ENCODE peak calls at places on chromosomes 5 and 9, in five cellular contexts. One of them, this sample, is unnamed.

GRCh38 chr9:134182554-134183219 is 18.3 kb upstream of the RNU6ATAC start:
- DNase-seq in mesenchymal stem cell: peak
- DNase-seq in neuronal stem cell: no peak
- DNase-seq in trophoblast cell: no peak
- DNase-seq in H1: no peak
- DNase-seq in this sample: no peak

GRCh38 chr5:1324719-1325190 is 20.1 kb downstream of the CLPTM1L start:
- DNase-seq in mesenchymal stem cell: no peak
- DNase-seq in trophoblast cell: no peak
- DNase-seq in neuronal stem cell: no peak
- DNase-seq in H1: no peak
- DNase-seq in this sample: peak

GRCh38 chr5:173549644-173550043 is 66.8 kb downstream of the BOD1 start:
- DNase-seq in H1: no peak
- DNase-seq in mesenchymal stem cell: no peak
- DNase-seq in trophoblast cell: no peak
- DNase-seq in neuronal stem cell: no peak
- DNase-seq in this sample: no peak

GRCh38 chr5:62083247-62083646 is 222.8 kb upstream of the KIF2A start:
- DNase-seq in trophoblast cell: no peak
- DNase-seq in neuronal stem cell: no peak
- DNase-seq in H1: no peak
- DNase-seq in mesenchymal stem cell: no peak
- DNase-seq in this sample: no peak

GRCh38 chr5:150946351-150946905 is 41.6 kb upstream of the ZNF300 start:
- DNase-seq in neuronal stem cell: no peak
- DNase-seq in H1: no peak
- DNase-seq in trophoblast cell: peak
- DNase-seq in mesenchymal stem cell: no peak
- DNase-seq in this sample: no peak

GRCh38 chr9:136867480-136867879 is 1.4 kb upstream of the EDF1 start:
- DNase-seq in H1: no peak
- DNase-seq in trophoblast cell: no peak
- DNase-seq in neuronal stem cell: no peak
- DNase-seq in mesenchymal stem cell: no peak
- DNase-seq in this sample: no peak

GRCh38 chr5:138775034-138775433 is 21.8 kb downstream of the CTNNA1 start:
- DNase-seq in trophoblast cell: peak
- DNase-seq in neuronal stem cell: no peak
- DNase-seq in mesenchymal stem cell: no peak
- DNase-seq in H1: no peak
- DNase-seq in this sample: no peak

GRCh38 chr9:90939367-90939766 is 137.7 kb downstream of the SYK start:
- DNase-seq in trophoblast cell: no peak
- DNase-seq in mesenchymal stem cell: no peak
- DNase-seq in H1: no peak
- DNase-seq in neuronal stem cell: no peak
- DNase-seq in this sample: no peak

GRCh38 chr5:39494099-39494498 is 69.3 kb upstream of the DAB2 start:
- DNase-seq in trophoblast cell: no peak
- DNase-seq in neuronal stem cell: no peak
- DNase-seq in H1: no peak
- DNase-seq in mesenchymal stem cell: no peak
- DNase-seq in this sample: no peak

GRCh38 chr5:65199988-65200668 is 281.6 kb downstream of the ADAMTS6 start:
- DNase-seq in neuronal stem cell: no peak
- DNase-seq in trophoblast cell: no peak
- DNase-seq in H1: no peak
- DNase-seq in mesenchymal stem cell: no peak
- DNase-seq in this sample: no peak

GRCh38 chr5:310516-310915 is 11.0 kb upstream of the AHRR start:
- DNase-seq in mesenchymal stem cell: no peak
- DNase-seq in neuronal stem cell: no peak
- DNase-seq in trophoblast cell: no peak
- DNase-seq in H1: no peak
- DNase-seq in this sample: no peak
- H3K14ac ChIP-seq in mesenchymal stem cell: no peak
- H3K14ac ChIP-seq in neuronal stem cell: no peak
- H3K14ac ChIP-seq in trophoblast cell: no peak
- H3K14ac ChIP-seq in H1: no peak
- H3K14ac ChIP-seq in this sample: no peak

DNA sequence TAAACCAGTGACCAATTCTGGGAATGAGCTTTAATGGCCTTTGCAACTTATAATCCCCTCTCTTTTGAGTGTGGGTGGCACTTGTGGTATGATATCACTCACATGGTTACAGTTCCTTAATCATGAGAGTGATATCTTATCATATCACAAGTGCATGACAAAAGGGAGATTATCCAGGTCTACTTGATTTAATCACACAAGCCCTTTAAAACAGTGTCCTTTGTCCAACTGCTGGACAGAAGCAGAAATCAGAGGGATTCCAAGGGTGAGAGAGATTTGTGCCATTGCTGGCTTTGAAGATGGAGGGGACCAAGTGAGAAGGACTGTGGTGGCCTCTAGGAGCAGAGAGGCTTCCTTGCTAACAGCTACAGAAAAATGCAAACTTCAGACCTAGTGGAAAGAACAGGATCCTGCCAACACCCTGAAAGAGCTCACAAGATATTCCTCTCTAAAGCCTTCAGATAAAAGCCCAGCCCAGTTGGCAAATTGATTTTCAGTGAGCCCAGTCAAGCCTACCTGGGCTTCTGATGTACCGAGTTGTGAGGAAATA is 279.0 kb upstream of the TLE4 start:
- DNase-seq in trophoblast cell: no peak
- DNase-seq in neuronal stem cell: no peak
- DNase-seq in H1: no peak
- DNase-seq in mesenchymal stem cell: no peak
- DNase-seq in this sample: no peak
- H2BK12ac ChIP-seq in trophoblast cell: no peak
- H2BK12ac ChIP-seq in neuronal stem cell: no peak
- H2BK12ac ChIP-seq in H1: no peak
- H2BK12ac ChIP-seq in mesenchymal stem cell: no peak
- H2BK12ac ChIP-seq in this sample: no peak

DNA sequence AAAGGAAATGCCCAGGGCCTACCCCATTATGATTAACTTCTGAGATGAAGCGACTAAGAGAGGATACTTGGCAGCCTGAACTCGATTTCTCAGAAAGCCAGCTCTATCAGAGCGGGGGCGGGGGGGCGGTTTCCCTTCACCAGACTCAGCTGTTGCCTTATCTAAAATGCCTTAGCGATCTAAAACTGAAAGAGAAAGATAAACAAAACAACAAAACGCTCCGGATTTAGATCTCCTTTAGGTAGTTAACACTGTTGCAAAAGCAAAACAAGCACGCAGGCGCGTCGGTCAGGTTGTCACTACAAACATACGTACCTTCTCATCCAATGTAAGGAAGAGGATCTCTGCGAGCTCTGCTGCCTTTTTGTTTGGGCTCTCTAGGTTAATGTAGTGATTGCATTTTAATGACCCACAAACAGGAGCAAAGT is 1.1 kb downstream of the EPB41L4A start:
- DNase-seq in trophoblast cell: peak
- DNase-seq in neuronal stem cell: peak
- DNase-seq in mesenchymal stem cell: peak
- DNase-seq in H1: no peak
- DNase-seq in this sample: no peak
- H3K27ac ChIP-seq in trophoblast cell: no peak
- H3K27ac ChIP-seq in neuronal stem cell: no peak
- H3K27ac ChIP-seq in mesenchymal stem cell: no peak
- H3K27ac ChIP-seq in H1: no peak
- H3K27ac ChIP-seq in this sample: no peak

GRCh38 chr5:109177227-109177626 is 232.5 kb downstream of the PJA2 start:
- DNase-seq in trophoblast cell: no peak
- DNase-seq in H1: no peak
- DNase-seq in neuronal stem cell: no peak
- DNase-seq in mesenchymal stem cell: no peak
- DNase-seq in this sample: no peak
- H3K14ac ChIP-seq in trophoblast cell: no peak
- H3K14ac ChIP-seq in H1: no peak
- H3K14ac ChIP-seq in neuronal stem cell: no peak
- H3K14ac ChIP-seq in mesenchymal stem cell: no peak
- H3K14ac ChIP-seq in this sample: no peak

GRCh38 chr5:67181648-67182218 is 14.9 kb downstream of the CD180 start:
- DNase-seq in H1: no peak
- DNase-seq in trophoblast cell: no peak
- DNase-seq in mesenchymal stem cell: no peak
- DNase-seq in neuronal stem cell: no peak
- DNase-seq in this sample: peak
- H2BK12ac ChIP-seq in H1: no peak
- H2BK12ac ChIP-seq in trophoblast cell: no peak
- H2BK12ac ChIP-seq in mesenchymal stem cell: no peak
- H2BK12ac ChIP-seq in neuronal stem cell: no peak
- H2BK12ac ChIP-seq in this sample: no peak

DNA sequence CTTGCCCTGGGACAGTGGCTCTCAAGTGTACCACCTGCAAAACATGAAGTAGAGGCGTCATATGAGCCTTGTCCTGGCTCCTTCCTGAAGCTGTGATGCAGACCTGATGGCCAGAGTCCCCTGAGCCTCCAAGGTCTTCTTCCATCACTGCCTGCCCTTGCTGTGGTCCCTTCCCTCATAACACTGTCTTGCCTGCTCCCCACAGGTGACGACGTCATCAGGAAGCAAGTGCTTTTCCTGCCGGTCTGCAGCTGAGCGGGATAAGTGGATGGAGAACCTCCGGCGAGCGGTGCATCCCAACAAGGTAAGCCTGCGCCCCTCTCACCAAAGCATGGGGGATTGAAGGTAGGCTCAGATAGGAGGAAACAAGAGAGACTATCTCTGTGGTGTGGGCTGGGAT is 107.3 kb downstream of the DAB2IP start:
- DNase-seq in neuronal stem cell: no peak
- DNase-seq in trophoblast cell: no peak
- DNase-seq in H1: no peak
- DNase-seq in mesenchymal stem cell: no peak
- DNase-seq in this sample: no peak
- H3K27ac ChIP-seq in neuronal stem cell: no peak
- H3K27ac ChIP-seq in trophoblast cell: no peak
- H3K27ac ChIP-seq in H1: no peak
- H3K27ac ChIP-seq in mesenchymal stem cell: no peak
- H3K27ac ChIP-seq in this sample: no peak